ENCODE peak calls at places on chromosomes 11 and 22, in ten cellular contexts. W is psoas muscle; D is T-helper 1 cell; G is amniotic stem cell; M is activated effector memory CD4-positive, alpha-beta T cell treated with anti-CD3 and anti-CD28 coated beads, Interleukin-2, amount 50 U/mL, for 16 hours; I is PC-3; Y is uterus; C is AG04450; S is tibial nerve; L is NCI-H446. K is an unnamed sample.

GRCh38 chr11:19774817-19775600 is 62.4 kb downstream of the NAV2 start:
- DNase-seq in W (no peak), D (no peak), G (no peak), M (no peak), I (no peak), Y (no peak), C (no peak), S (no peak), L (no peak), K (no peak)

GRCh38 chr11:130151196-130151595 is 8.4 kb upstream of the ST14 start:
- DNase-seq in W (no peak), D (no peak), G (no peak), M (no peak), I (no peak), Y (no peak), C (no peak), S (no peak), L (no peak), K (no peak)

GRCh38 chr11:67404515-67405195 is 772 bp downstream of the TBC1D10C start:
- DNase-seq in W (no peak), D (peak; percentile 72), G (no peak), M (peak; percentile 83), I (no peak), Y (no peak), C (no peak), S (no peak), L (no peak), K (no peak)

GRCh38 chr22:50526849-50527801 is 1.7 kb upstream of the SCO2 start:
- DNase-seq in W (peak; percentile 58), D (peak; percentile 55), G (no peak), M (peak; percentile 78), I (peak; percentile 37), Y (no peak), C (no peak), S (peak; percentile 36), L (no peak), K (no peak)

GRCh38 chr11:1970956-1971355 is 23.8 kb downstream of the MRPL23 start:
- DNase-seq in W (no peak), D (no peak), G (no peak), M (peak; percentile 30), I (no peak), Y (peak; percentile 13), C (no peak), S (no peak), L (no peak), K (no peak)

GRCh38 chr11:33891714-33892327 is at the start of gene LMO2:
- DNase-seq in W (no peak), D (no peak), G (no peak), M (no peak), I (no peak), Y (no peak), C (no peak), S (no peak), L (peak; percentile 88), K (no peak)

GRCh38 chr11:6474806-6475500 is 1.2 kb upstream of the TRIM3 start:
- DNase-seq in W (no peak), D (no peak), G (no peak), M (no peak), I (no peak), Y (no peak), C (no peak), S (no peak), L (no peak), K (no peak)

GRCh38 chr11:62592989-62593421 is 1.7 kb upstream of the TUT1 start:
- DNase-seq in W (no peak), D (no peak), G (no peak), M (no peak), I (no peak), Y (no peak), C (no peak), S (no peak), L (no peak), K (no peak)

GRCh38 chr11:132604446-132604845 is 927.9 kb downstream of the OPCML start:
- DNase-seq in W (no peak), D (no peak), G (no peak), M (no peak), I (no peak), Y (no peak), C (peak; percentile 10), S (no peak), L (no peak), K (peak; percentile 35)

GRCh38 chr11:132064987-132065620 is 694.7 kb downstream of the NTM start:
- DNase-seq in W (no peak), D (no peak), G (peak; percentile 94), M (no peak), I (peak; percentile 79), Y (no peak), C (peak; percentile 92), S (no peak), L (no peak), K (peak; percentile 96)

GRCh38 chr11:96306600-96306932 is 36.4 kb downstream of the MAML2 start:
- DNase-seq in W (no peak), D (no peak), G (no peak), M (no peak), I (no peak), Y (no peak), C (no peak), S (no peak), L (no peak), K (no peak)

GRCh38 chr22:42281706-42282251 is 11.3 kb upstream of the TCF20 start:
- DNase-seq in W (no peak), D (no peak), G (no peak), M (no peak), I (no peak), Y (no peak), C (no peak), S (no peak), L (no peak), K (no peak)

GRCh38 chr22:38148252-38148651 is 33.4 kb downstream of the PLA2G6 start:
- DNase-seq in W (no peak), D (no peak), G (no peak), M (no peak), I (peak; percentile 37), Y (no peak), C (peak; percentile 11), S (no peak), L (no peak), K (peak; percentile 87)

GRCh38 chr22:49566693-49567092 is 261.0 kb downstream of the BRD1 start:
- DNase-seq in W (no peak), D (no peak), G (no peak), M (peak; percentile 37), I (no peak), Y (no peak), C (no peak), S (no peak), L (no peak), K (no peak)

GRCh38 chr11:80593981-80594380 is 1153.2 kb upstream of the TENM4 start:
- DNase-seq in W (no peak), D (no peak), G (no peak), M (no peak), I (peak; percentile 83), Y (no peak), C (no peak), S (no peak), L (peak; percentile 10), K (peak; percentile 8)

GRCh38 chr11:45918331-45918941 is 759 bp upstream of the PEX16 start:
- DNase-seq in W (peak; percentile 85), D (peak; percentile 61), G (peak; percentile 37), M (peak; percentile 90), I (peak; percentile 70), Y (peak; percentile 88), C (peak; percentile 24), S (peak; percentile 79), L (peak; percentile 54), K (no peak)

GRCh38 chr11:104970756-104971155 is 2.4 kb upstream of the CASP4 start:
- DNase-seq in W (no peak), D (no peak), G (no peak), M (no peak), I (no peak), Y (no peak), C (no peak), S (no peak), L (no peak), K (no peak)